ENCODE peak calls at places on chromosomes 11 and 22, in six cellular contexts. One of them, this sample, is unnamed.

GRCh38 chr11:45647786-45648185 is 17.6 kb downstream of the CHST1 start:
- DNase-seq in kidney epithelial cell: no peak
- DNase-seq in H54: no peak
- DNase-seq in stimulated activated CD4-positive, alpha-beta T cell treated with anti-CD3 and anti-CD28 coated beads, Interleukin-12 subunit alpha, Interleukin-12 subunit beta, amount 100 ng/mL, for 48 hours: no peak
- DNase-seq in cerebellar nuclear complex: no peak
- DNase-seq in activated CD8-positive, alpha-beta T cell treated with anti-CD3 and anti-CD28 coated beads for 36 hours: no peak
- DNase-seq in this sample: peak

GRCh38 chr11:72037554-72038311 is 39.0 kb downstream of the IL18BP start:
- DNase-seq in H54: no peak
- DNase-seq in activated CD8-positive, alpha-beta T cell treated with anti-CD3 and anti-CD28 coated beads for 36 hours: peak
- DNase-seq in cerebellar nuclear complex: no peak
- DNase-seq in kidney epithelial cell: no peak
- DNase-seq in stimulated activated CD4-positive, alpha-beta T cell treated with anti-CD3 and anti-CD28 coated beads, Interleukin-12 subunit alpha, Interleukin-12 subunit beta, amount 100 ng/mL, for 48 hours: no peak
- DNase-seq in this sample: peak

GRCh38 chr22:32416556-32417085 is 4.6 kb upstream of the RTCB start:
- DNase-seq in stimulated activated CD4-positive, alpha-beta T cell treated with anti-CD3 and anti-CD28 coated beads, Interleukin-12 subunit alpha, Interleukin-12 subunit beta, amount 100 ng/mL, for 48 hours: no peak
- DNase-seq in H54: no peak
- DNase-seq in cerebellar nuclear complex: no peak
- DNase-seq in activated CD8-positive, alpha-beta T cell treated with anti-CD3 and anti-CD28 coated beads for 36 hours: no peak
- DNase-seq in kidney epithelial cell: no peak
- DNase-seq in this sample: no peak

GRCh38 chr22:22058649-22059475 is 76.3 kb upstream of the TOP3B start:
- DNase-seq in stimulated activated CD4-positive, alpha-beta T cell treated with anti-CD3 and anti-CD28 coated beads, Interleukin-12 subunit alpha, Interleukin-12 subunit beta, amount 100 ng/mL, for 48 hours: no peak
- DNase-seq in kidney epithelial cell: no peak
- DNase-seq in activated CD8-positive, alpha-beta T cell treated with anti-CD3 and anti-CD28 coated beads for 36 hours: no peak
- DNase-seq in H54: no peak
- DNase-seq in cerebellar nuclear complex: no peak
- DNase-seq in this sample: no peak

GRCh38 chr11:57776101-57776511 is 14.5 kb downstream of the CTNND1 start:
- DNase-seq in kidney epithelial cell: no peak
- DNase-seq in activated CD8-positive, alpha-beta T cell treated with anti-CD3 and anti-CD28 coated beads for 36 hours: no peak
- DNase-seq in stimulated activated CD4-positive, alpha-beta T cell treated with anti-CD3 and anti-CD28 coated beads, Interleukin-12 subunit alpha, Interleukin-12 subunit beta, amount 100 ng/mL, for 48 hours: no peak
- DNase-seq in cerebellar nuclear complex: no peak
- DNase-seq in H54: no peak
- DNase-seq in this sample: no peak

GRCh38 chr11:44577231-44577834 is 11.9 kb downstream of the CD82 start:
- DNase-seq in cerebellar nuclear complex: no peak
- DNase-seq in kidney epithelial cell: no peak
- DNase-seq in stimulated activated CD4-positive, alpha-beta T cell treated with anti-CD3 and anti-CD28 coated beads, Interleukin-12 subunit alpha, Interleukin-12 subunit beta, amount 100 ng/mL, for 48 hours: no peak
- DNase-seq in H54: no peak
- DNase-seq in activated CD8-positive, alpha-beta T cell treated with anti-CD3 and anti-CD28 coated beads for 36 hours: no peak
- DNase-seq in this sample: no peak

GRCh38 chr22:40204331-40205116 is 26.8 kb downstream of the TNRC6B start:
- DNase-seq in activated CD8-positive, alpha-beta T cell treated with anti-CD3 and anti-CD28 coated beads for 36 hours: no peak
- DNase-seq in stimulated activated CD4-positive, alpha-beta T cell treated with anti-CD3 and anti-CD28 coated beads, Interleukin-12 subunit alpha, Interleukin-12 subunit beta, amount 100 ng/mL, for 48 hours: no peak
- DNase-seq in H54: no peak
- DNase-seq in cerebellar nuclear complex: peak
- DNase-seq in kidney epithelial cell: no peak
- DNase-seq in this sample: no peak

GRCh38 chr22:23054531-23055257 is 15.6 kb upstream of the GNAZ start:
- DNase-seq in stimulated activated CD4-positive, alpha-beta T cell treated with anti-CD3 and anti-CD28 coated beads, Interleukin-12 subunit alpha, Interleukin-12 subunit beta, amount 100 ng/mL, for 48 hours: no peak
- DNase-seq in cerebellar nuclear complex: no peak
- DNase-seq in H54: no peak
- DNase-seq in activated CD8-positive, alpha-beta T cell treated with anti-CD3 and anti-CD28 coated beads for 36 hours: no peak
- DNase-seq in kidney epithelial cell: no peak
- DNase-seq in this sample: peak

GRCh38 chr11:61028135-61028729 is 56.8 kb downstream of the CD6 start:
- DNase-seq in stimulated activated CD4-positive, alpha-beta T cell treated with anti-CD3 and anti-CD28 coated beads, Interleukin-12 subunit alpha, Interleukin-12 subunit beta, amount 100 ng/mL, for 48 hours: no peak
- DNase-seq in activated CD8-positive, alpha-beta T cell treated with anti-CD3 and anti-CD28 coated beads for 36 hours: peak
- DNase-seq in H54: no peak
- DNase-seq in cerebellar nuclear complex: no peak
- DNase-seq in kidney epithelial cell: no peak
- DNase-seq in this sample: no peak

GRCh38 chr22:29443452-29443851 is 5.1 kb downstream of the RFPL1 start:
- DNase-seq in cerebellar nuclear complex: no peak
- DNase-seq in stimulated activated CD4-positive, alpha-beta T cell treated with anti-CD3 and anti-CD28 coated beads, Interleukin-12 subunit alpha, Interleukin-12 subunit beta, amount 100 ng/mL, for 48 hours: no peak
- DNase-seq in activated CD8-positive, alpha-beta T cell treated with anti-CD3 and anti-CD28 coated beads for 36 hours: no peak
- DNase-seq in H54: no peak
- DNase-seq in kidney epithelial cell: no peak
- DNase-seq in this sample: no peak

GRCh38 chr11:48012051-48012391 is 31.7 kb downstream of the PTPRJ start:
- DNase-seq in cerebellar nuclear complex: no peak
- DNase-seq in stimulated activated CD4-positive, alpha-beta T cell treated with anti-CD3 and anti-CD28 coated beads, Interleukin-12 subunit alpha, Interleukin-12 subunit beta, amount 100 ng/mL, for 48 hours: no peak
- DNase-seq in activated CD8-positive, alpha-beta T cell treated with anti-CD3 and anti-CD28 coated beads for 36 hours: peak
- DNase-seq in kidney epithelial cell: no peak
- DNase-seq in H54: no peak
- DNase-seq in this sample: no peak

GRCh38 chr11:134751161-134751560 is 339.1 kb upstream of the B3GAT1 start:
- DNase-seq in kidney epithelial cell: no peak
- DNase-seq in stimulated activated CD4-positive, alpha-beta T cell treated with anti-CD3 and anti-CD28 coated beads, Interleukin-12 subunit alpha, Interleukin-12 subunit beta, amount 100 ng/mL, for 48 hours: no peak
- DNase-seq in H54: no peak
- DNase-seq in cerebellar nuclear complex: no peak
- DNase-seq in activated CD8-positive, alpha-beta T cell treated with anti-CD3 and anti-CD28 coated beads for 36 hours: no peak
- DNase-seq in this sample: peak

GRCh38 chr11:10728154-10728553 is 22.9 kb upstream of the CTR9 start:
- DNase-seq in H54: no peak
- DNase-seq in stimulated activated CD4-positive, alpha-beta T cell treated with anti-CD3 and anti-CD28 coated beads, Interleukin-12 subunit alpha, Interleukin-12 subunit beta, amount 100 ng/mL, for 48 hours: no peak
- DNase-seq in kidney epithelial cell: no peak
- DNase-seq in cerebellar nuclear complex: no peak
- DNase-seq in activated CD8-positive, alpha-beta T cell treated with anti-CD3 and anti-CD28 coated beads for 36 hours: no peak
- DNase-seq in this sample: no peak

GRCh38 chr11:114892381-114893197 is 214.3 kb downstream of the NXPE2 start:
- DNase-seq in H54: peak
- DNase-seq in cerebellar nuclear complex: no peak
- DNase-seq in kidney epithelial cell: no peak
- DNase-seq in stimulated activated CD4-positive, alpha-beta T cell treated with anti-CD3 and anti-CD28 coated beads, Interleukin-12 subunit alpha, Interleukin-12 subunit beta, amount 100 ng/mL, for 48 hours: peak
- DNase-seq in activated CD8-positive, alpha-beta T cell treated with anti-CD3 and anti-CD28 coated beads for 36 hours: peak
- DNase-seq in this sample: no peak

GRCh38 chr11:113184498-113184897 is 129.9 kb upstream of the TTC12 start:
- DNase-seq in cerebellar nuclear complex: no peak
- DNase-seq in activated CD8-positive, alpha-beta T cell treated with anti-CD3 and anti-CD28 coated beads for 36 hours: no peak
- DNase-seq in kidney epithelial cell: peak
- DNase-seq in stimulated activated CD4-positive, alpha-beta T cell treated with anti-CD3 and anti-CD28 coated beads, Interleukin-12 subunit alpha, Interleukin-12 subunit beta, amount 100 ng/mL, for 48 hours: no peak
- DNase-seq in H54: peak
- DNase-seq in this sample: no peak

GRCh38 chr11:44961894-44962293 is 11.2 kb upstream of the TP53I11 start:
- DNase-seq in cerebellar nuclear complex: no peak
- DNase-seq in H54: no peak
- DNase-seq in activated CD8-positive, alpha-beta T cell treated with anti-CD3 and anti-CD28 coated beads for 36 hours: no peak
- DNase-seq in stimulated activated CD4-positive, alpha-beta T cell treated with anti-CD3 and anti-CD28 coated beads, Interleukin-12 subunit alpha, Interleukin-12 subunit beta, amount 100 ng/mL, for 48 hours: no peak
- DNase-seq in kidney epithelial cell: no peak
- DNase-seq in this sample: no peak

GRCh38 chr11:2687223-2687530 is 12.6 kb downstream of the KCNQ1OT1 start:
- DNase-seq in kidney epithelial cell: no peak
- DNase-seq in H54: no peak
- DNase-seq in activated CD8-positive, alpha-beta T cell treated with anti-CD3 and anti-CD28 coated beads for 36 hours: no peak
- DNase-seq in stimulated activated CD4-positive, alpha-beta T cell treated with anti-CD3 and anti-CD28 coated beads, Interleukin-12 subunit alpha, Interleukin-12 subunit beta, amount 100 ng/mL, for 48 hours: no peak
- DNase-seq in cerebellar nuclear complex: no peak
- DNase-seq in this sample: peak

GRCh38 chr11:110445428-110445827 is 15.7 kb downstream of the FDX1 start:
- DNase-seq in H54: no peak
- DNase-seq in cerebellar nuclear complex: no peak
- DNase-seq in activated CD8-positive, alpha-beta T cell treated with anti-CD3 and anti-CD28 coated beads for 36 hours: no peak
- DNase-seq in kidney epithelial cell: no peak
- DNase-seq in stimulated activated CD4-positive, alpha-beta T cell treated with anti-CD3 and anti-CD28 coated beads, Interleukin-12 subunit alpha, Interleukin-12 subunit beta, amount 100 ng/mL, for 48 hours: no peak
- DNase-seq in this sample: no peak

GRCh38 chr22:50209893-50210292 is 9.1 kb downstream of the SELENOO start:
- DNase-seq in stimulated activated CD4-positive, alpha-beta T cell treated with anti-CD3 and anti-CD28 coated beads, Interleukin-12 subunit alpha, Interleukin-12 subunit beta, amount 100 ng/mL, for 48 hours: peak
- DNase-seq in H54: peak
- DNase-seq in activated CD8-positive, alpha-beta T cell treated with anti-CD3 and anti-CD28 coated beads for 36 hours: peak
- DNase-seq in cerebellar nuclear complex: peak
- DNase-seq in kidney epithelial cell: no peak
- DNase-seq in this sample: no peak

GRCh38 chr11:94849836-94850235 is 81.7 kb downstream of the AMOTL1 start:
- DNase-seq in kidney epithelial cell: no peak
- DNase-seq in cerebellar nuclear complex: no peak
- DNase-seq in stimulated activated CD4-positive, alpha-beta T cell treated with anti-CD3 and anti-CD28 coated beads, Interleukin-12 subunit alpha, Interleukin-12 subunit beta, amount 100 ng/mL, for 48 hours: no peak
- DNase-seq in H54: no peak
- DNase-seq in activated CD8-positive, alpha-beta T cell treated with anti-CD3 and anti-CD28 coated beads for 36 hours: no peak
- DNase-seq in this sample: no peak

GRCh38 chr11:1028616-1029015 is 7.9 kb downstream of the MUC6 start:
- DNase-seq in cerebellar nuclear complex: no peak
- DNase-seq in H54: no peak
- DNase-seq in activated CD8-positive, alpha-beta T cell treated with anti-CD3 and anti-CD28 coated beads for 36 hours: no peak
- DNase-seq in kidney epithelial cell: no peak
- DNase-seq in stimulated activated CD4-positive, alpha-beta T cell treated with anti-CD3 and anti-CD28 coated beads, Interleukin-12 subunit alpha, Interleukin-12 subunit beta, amount 100 ng/mL, for 48 hours: no peak
- DNase-seq in this sample: no peak

GRCh38 chr11:74370122-74370521 is 28.1 kb downstream of the PGM2L1 start:
- DNase-seq in cerebellar nuclear complex: no peak
- DNase-seq in stimulated activated CD4-positive, alpha-beta T cell treated with anti-CD3 and anti-CD28 coated beads, Interleukin-12 subunit alpha, Interleukin-12 subunit beta, amount 100 ng/mL, for 48 hours: no peak
- DNase-seq in kidney epithelial cell: no peak
- DNase-seq in H54: no peak
- DNase-seq in activated CD8-positive, alpha-beta T cell treated with anti-CD3 and anti-CD28 coated beads for 36 hours: no peak
- DNase-seq in this sample: no peak

GRCh38 chr11:69205125-69205928 is 49.6 kb downstream of the SMIM38 start:
- DNase-seq in activated CD8-positive, alpha-beta T cell treated with anti-CD3 and anti-CD28 coated beads for 36 hours: no peak
- DNase-seq in H54: no peak
- DNase-seq in cerebellar nuclear complex: no peak
- DNase-seq in stimulated activated CD4-positive, alpha-beta T cell treated with anti-CD3 and anti-CD28 coated beads, Interleukin-12 subunit alpha, Interleukin-12 subunit beta, amount 100 ng/mL, for 48 hours: no peak
- DNase-seq in kidney epithelial cell: no peak
- DNase-seq in this sample: peak

GRCh38 chr11:62061356-62062222 is 62.2 kb upstream of the INCENP start:
- DNase-seq in stimulated activated CD4-positive, alpha-beta T cell treated with anti-CD3 and anti-CD28 coated beads, Interleukin-12 subunit alpha, Interleukin-12 subunit beta, amount 100 ng/mL, for 48 hours: no peak
- DNase-seq in activated CD8-positive, alpha-beta T cell treated with anti-CD3 and anti-CD28 coated beads for 36 hours: no peak
- DNase-seq in H54: no peak
- DNase-seq in cerebellar nuclear complex: no peak
- DNase-seq in kidney epithelial cell: no peak
- DNase-seq in this sample: peak

GRCh38 chr11:33802414-33802950 is 28.2 kb upstream of the FBXO3 start:
- DNase-seq in stimulated activated CD4-positive, alpha-beta T cell treated with anti-CD3 and anti-CD28 coated beads, Interleukin-12 subunit alpha, Interleukin-12 subunit beta, amount 100 ng/mL, for 48 hours: no peak
- DNase-seq in kidney epithelial cell: peak
- DNase-seq in activated CD8-positive, alpha-beta T cell treated with anti-CD3 and anti-CD28 coated beads for 36 hours: peak
- DNase-seq in H54: peak
- DNase-seq in cerebellar nuclear complex: peak
- DNase-seq in this sample: no peak

GRCh38 chr11:117704416-117705150 is 92.4 kb downstream of the DSCAML1 start:
- DNase-seq in cerebellar nuclear complex: no peak
- DNase-seq in activated CD8-positive, alpha-beta T cell treated with anti-CD3 and anti-CD28 coated beads for 36 hours: no peak
- DNase-seq in H54: no peak
- DNase-seq in kidney epithelial cell: no peak
- DNase-seq in stimulated activated CD4-positive, alpha-beta T cell treated with anti-CD3 and anti-CD28 coated beads, Interleukin-12 subunit alpha, Interleukin-12 subunit beta, amount 100 ng/mL, for 48 hours: no peak
- DNase-seq in this sample: no peak

GRCh38 chr22:45196308-45196707 is 32.6 kb downstream of the NUP50 start:
- DNase-seq in kidney epithelial cell: no peak
- DNase-seq in cerebellar nuclear complex: no peak
- DNase-seq in activated CD8-positive, alpha-beta T cell treated with anti-CD3 and anti-CD28 coated beads for 36 hours: no peak
- DNase-seq in H54: no peak
- DNase-seq in stimulated activated CD4-positive, alpha-beta T cell treated with anti-CD3 and anti-CD28 coated beads, Interleukin-12 subunit alpha, Interleukin-12 subunit beta, amount 100 ng/mL, for 48 hours: no peak
- DNase-seq in this sample: no peak

GRCh38 chr11:30322162-30322561 is 742 bp upstream of the ARL14EP start:
- DNase-seq in cerebellar nuclear complex: no peak
- DNase-seq in activated CD8-positive, alpha-beta T cell treated with anti-CD3 and anti-CD28 coated beads for 36 hours: no peak
- DNase-seq in H54: no peak
- DNase-seq in stimulated activated CD4-positive, alpha-beta T cell treated with anti-CD3 and anti-CD28 coated beads, Interleukin-12 subunit alpha, Interleukin-12 subunit beta, amount 100 ng/mL, for 48 hours: no peak
- DNase-seq in kidney epithelial cell: no peak
- DNase-seq in this sample: no peak

GRCh38 chr11:117442049-117442868 is 114.6 kb downstream of the CEP164 start:
- DNase-seq in activated CD8-positive, alpha-beta T cell treated with anti-CD3 and anti-CD28 coated beads for 36 hours: no peak
- DNase-seq in kidney epithelial cell: no peak
- DNase-seq in stimulated activated CD4-positive, alpha-beta T cell treated with anti-CD3 and anti-CD28 coated beads, Interleukin-12 subunit alpha, Interleukin-12 subunit beta, amount 100 ng/mL, for 48 hours: no peak
- DNase-seq in H54: no peak
- DNase-seq in cerebellar nuclear complex: no peak
- DNase-seq in this sample: no peak